ENCODE peak calls at places on chromosomes 13 and 19, in five cellular contexts. F, Y, W, S and G are unnamed samples.

GRCh38 chr19:1421958-1422305 is 14.5 kb downstream of the DAZAP1 start:
- DNase-seq in F (no peak), S (no peak), W (no peak), Y (no peak), G (no peak)

GRCh38 chr13:41985788-41986508 is 25.0 kb upstream of the VWA8 start:
- DNase-seq in Y (no peak), F (peak), S (no peak), W (no peak), G (no peak)

GRCh38 chr19:55264531-55264930 is 5.7 kb upstream of the PPP6R1 start:
- DNase-seq in F (no peak), W (no peak), S (no peak), Y (no peak), G (no peak)

GRCh38 chr19:37537391-37537947 is 30.7 kb downstream of the ZNF793 start:
- DNase-seq in F (no peak), W (no peak), S (no peak), Y (no peak), G (no peak)

GRCh38 chr13:70391678-70392077 is 283.4 kb upstream of the KLHL1 start:
- DNase-seq in F (no peak), S (no peak), W (no peak), Y (no peak), G (peak)

GRCh38 chr13:30866692-30867669 is 39.1 kb upstream of the MEDAG start:
- DNase-seq in Y (no peak), W (no peak), S (no peak), F (peak), G (no peak)

GRCh38 chr13:107043016-107043957 is 475.4 kb upstream of the ARGLU1 start:
- DNase-seq in Y (no peak), S (no peak), W (no peak), F (no peak), G (no peak)

GRCh38 chr13:108960006-108960405 is 330.6 kb downstream of the MYO16 start:
- DNase-seq in F (no peak), S (no peak), Y (no peak), W (no peak), G (no peak)

GRCh38 chr19:49862411-49863253 is 4.7 kb downstream of the PNKP start:
- DNase-seq in Y (no peak), F (peak), W (no peak), S (peak), G (no peak)

GRCh38 chr13:46716821-46717220 is 80.1 kb downstream of the ESD start:
- DNase-seq in S (no peak), Y (no peak), F (no peak), W (no peak), G (no peak)

GRCh38 chr19:28505933-28506332 is 707.0 kb downstream of the UQCRFS1 start:
- DNase-seq in S (no peak), W (no peak), Y (no peak), F (no peak), G (no peak)

GRCh38 chr13:97028441-97029299 is 34.4 kb upstream of the OXGR1 start:
- DNase-seq in F (peak), Y (peak), W (no peak), S (no peak), G (peak)

GRCh38 chr19:32748497-32748896 is 28.9 kb downstream of the TDRD12 start:
- DNase-seq in Y (no peak), F (peak), W (no peak), S (no peak), G (no peak)

GRCh38 chr19:48614436-48615144 is at the start of gene FAM83E:
- DNase-seq in W (no peak), Y (no peak), S (peak), F (no peak), G (peak)

GRCh38 chr13:33817843-33818661 is at the start of gene RFC3:
- DNase-seq in S (peak), Y (peak), F (peak), W (peak), G (peak)

GRCh38 chr13:33262069-33262487 is 23.5 kb downstream of the STARD13 start:
- DNase-seq in Y (peak), W (no peak), S (no peak), F (no peak), G (peak)

GRCh38 chr19:1259206-1259872 is 9.8 kb upstream of the CIRBP start:
- DNase-seq in Y (no peak), F (peak), S (peak), W (peak), G (peak)

GRCh38 chr13:110345266-110345665 is 38.2 kb downstream of the COL4A2 start:
- DNase-seq in Y (no peak), F (no peak), W (no peak), S (no peak), G (no peak)

GRCh38 chr13:43991773-43992201 is 112.1 kb downstream of the LACC1 start:
- DNase-seq in F (no peak), W (no peak), S (no peak), Y (no peak), G (no peak)

GRCh38 chr13:69644447-69644846 is 463.2 kb upstream of the ATXN8OS start:
- DNase-seq in Y (no peak), F (no peak), W (no peak), S (no peak), G (no peak)

GRCh38 chr19:52464798-52465470 is 11.6 kb downstream of the ZNF578 start:
- DNase-seq in S (no peak), W (no peak), Y (peak), F (no peak), G (no peak)

GRCh38 chr13:27921421-27921960 is 1.7 kb downstream of the PDX1 start:
- DNase-seq in S (no peak), F (peak), Y (no peak), W (peak), G (no peak)

GRCh38 chr13:106326751-106327150 is 208.7 kb downstream of the EFNB2 start:
- DNase-seq in Y (no peak), W (no peak), F (no peak), S (no peak), G (no peak)

GRCh38 chr13:89113744-89114143 is 1442.6 kb downstream of the SLITRK5 start:
- DNase-seq in S (no peak), Y (no peak), F (no peak), W (no peak), G (no peak)

GRCh38 chr19:33429891-33430673 is 56.6 kb downstream of the CEBPG start:
- DNase-seq in Y (no peak), F (no peak), W (no peak), S (peak), G (no peak)

GRCh38 chr13:33352023-33352422 is 66.5 kb upstream of the STARD13 start:
- DNase-seq in Y (no peak), W (no peak), S (no peak), F (peak), G (no peak)

GRCh38 chr19:5086725-5087439 is 118.0 kb downstream of the KDM4B start:
- DNase-seq in F (peak), Y (no peak), W (no peak), S (no peak), G (no peak)

GRCh38 chr13:84543976-84544375 is 661.7 kb upstream of the SLITRK1 start:
- DNase-seq in W (no peak), F (no peak), Y (no peak), S (no peak), G (no peak)

GRCh38 chr19:39996218-39996810 is 546 bp upstream of the ZNF546 start:
- DNase-seq in W (no peak), F (peak), S (no peak), Y (peak), G (peak)

GRCh38 chr13:96091164-96091931 is 1.4 kb downstream of the HS6ST3 start:
- DNase-seq in F (peak), S (no peak), W (no peak), Y (no peak), G (no peak)

GRCh38 chr19:4916292-4917082 is 7.2 kb downstream of the UHRF1 start:
- DNase-seq in Y (no peak), W (peak), S (peak), F (no peak), G (peak)

GRCh38 chr13:76939215-76939614 is 9.1 kb upstream of the ACOD1 start:
- DNase-seq in W (no peak), Y (no peak), F (no peak), S (no peak), G (no peak)

GRCh38 chr13:65748227-65748626 is 1481.9 kb downstream of the PCDH9 start:
- DNase-seq in S (peak), F (no peak), W (no peak), Y (no peak), G (no peak)

GRCh38 chr19:23222998-23223652 is 27.1 kb downstream of the ZNF724 start:
- DNase-seq in F (no peak), S (no peak), Y (no peak), W (no peak), G (no peak)

GRCh38 chr19:38831142-38831605 is 420 bp downstream of the ECH1 start:
- DNase-seq in Y (no peak), S (peak), F (peak), W (no peak), G (peak)

GRCh38 chr13:50788551-50788950 is 54.9 kb downstream of the DLEU7 start:
- DNase-seq in S (no peak), Y (no peak), W (no peak), F (no peak), G (no peak)

GRCh38 chr13:54185785-54186184 is 1157.2 kb downstream of the OLFM4 start:
- DNase-seq in W (no peak), S (no peak), Y (no peak), F (no peak), G (no peak)

GRCh38 chr13:52751196-52751595 is 11.6 kb upstream of the CNMD start:
- DNase-seq in W (no peak), F (no peak), S (no peak), Y (no peak), G (no peak)

GRCh38 chr13:74770361-74770760 is 636.2 kb upstream of the KLF12 start:
- DNase-seq in Y (no peak), S (no peak), W (no peak), F (no peak), G (no peak)
- TF ChIP-seq POLR2AphosphoS5 in Y (no peak), S (no peak), W (no peak), F (peak), G (no peak)

GRCh38 chr19:12954150-12954962 is 2.7 kb downstream of the GADD45GIP1 start:
- DNase-seq in W (no peak), F (no peak), Y (no peak), S (no peak), G (no peak)

GRCh38 chr19:12952488-12953455 is 4.3 kb downstream of the GADD45GIP1 start:
- DNase-seq in Y (no peak), S (no peak), W (no peak), F (peak), G (no peak)

GRCh38 chr19:12955996-12956395 is 1.0 kb downstream of the GADD45GIP1 start:
- DNase-seq in W (no peak), Y (no peak), F (no peak), S (no peak), G (no peak)

GRCh38 chr19:12956446-12957388 is at the start of gene GADD45GIP1:
- DNase-seq in Y (peak), F (peak), W (peak), S (peak), G (peak)

GRCh38 chr19:12953456-12954149 is 3.4 kb downstream of the GADD45GIP1 start:
- DNase-seq in Y (no peak), W (no peak), S (no peak), F (no peak), G (no peak)
- TF ChIP-seq POLR2AphosphoS5 in Y (peak), W (peak), S (no peak), F (no peak), G (no peak)

DNA sequence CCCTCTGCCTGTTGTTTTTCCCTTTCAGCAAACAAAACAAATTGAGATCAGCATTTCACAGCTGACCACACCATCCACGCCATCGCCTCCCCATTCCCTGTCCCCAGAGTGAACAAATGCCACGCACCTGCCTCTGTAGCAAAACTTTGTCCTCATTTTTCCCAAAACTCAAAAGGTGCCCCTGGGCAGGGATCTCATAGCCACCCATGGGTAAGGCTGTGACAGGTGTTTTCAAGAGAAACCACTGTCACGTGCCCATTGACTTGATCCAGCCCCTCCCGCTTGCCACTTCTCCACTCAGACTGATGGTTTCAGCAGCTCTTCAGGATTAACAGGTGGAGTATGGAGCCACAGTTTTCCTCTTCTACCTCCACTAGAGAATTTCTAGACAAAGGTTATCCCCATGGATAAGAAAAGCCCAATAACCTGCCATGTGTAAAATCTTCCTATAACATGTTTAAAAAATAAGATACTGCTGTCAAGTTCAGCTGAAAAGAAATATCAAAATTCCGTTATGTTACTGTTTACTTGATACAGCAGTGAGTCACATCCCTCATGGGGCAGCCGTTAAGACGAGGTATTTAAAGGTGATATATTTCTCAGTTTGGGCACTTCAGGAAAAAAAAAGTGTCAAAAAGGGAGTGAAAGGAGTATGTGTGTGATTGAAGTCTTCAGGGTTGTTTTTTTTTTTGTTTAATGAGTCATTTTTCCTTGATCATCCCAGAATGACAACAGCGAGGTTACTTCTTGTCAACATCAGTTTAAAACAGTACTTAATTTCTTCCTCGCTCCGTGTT is 63.5 kb upstream of the GPR183 start:
- DNase-seq in Y (no peak), F (no peak), S (no peak), W (no peak), G (no peak)
- TF ChIP-seq POLR2AphosphoS5 in Y (no peak), F (no peak), S (no peak), W (no peak), G (no peak)

GRCh38 chr13:20812890-20813289 is 39.1 kb upstream of the EEF1AKMT1 start:
- DNase-seq in S (no peak), F (no peak), Y (no peak), W (no peak), G (no peak)

GRCh38 chr13:20819715-20820114 is 46.0 kb upstream of the EEF1AKMT1 start:
- DNase-seq in S (no peak), Y (no peak), W (no peak), F (no peak), G (no peak)

GRCh38 chr13:20810808-20811207 is 37.0 kb upstream of the EEF1AKMT1 start:
- DNase-seq in F (no peak), S (no peak), Y (no peak), W (no peak), G (no peak)

GRCh38 chr13:20815469-20815868 is 41.7 kb upstream of the EEF1AKMT1 start:
- DNase-seq in S (no peak), F (no peak), W (no peak), Y (no peak), G (no peak)

DNA sequence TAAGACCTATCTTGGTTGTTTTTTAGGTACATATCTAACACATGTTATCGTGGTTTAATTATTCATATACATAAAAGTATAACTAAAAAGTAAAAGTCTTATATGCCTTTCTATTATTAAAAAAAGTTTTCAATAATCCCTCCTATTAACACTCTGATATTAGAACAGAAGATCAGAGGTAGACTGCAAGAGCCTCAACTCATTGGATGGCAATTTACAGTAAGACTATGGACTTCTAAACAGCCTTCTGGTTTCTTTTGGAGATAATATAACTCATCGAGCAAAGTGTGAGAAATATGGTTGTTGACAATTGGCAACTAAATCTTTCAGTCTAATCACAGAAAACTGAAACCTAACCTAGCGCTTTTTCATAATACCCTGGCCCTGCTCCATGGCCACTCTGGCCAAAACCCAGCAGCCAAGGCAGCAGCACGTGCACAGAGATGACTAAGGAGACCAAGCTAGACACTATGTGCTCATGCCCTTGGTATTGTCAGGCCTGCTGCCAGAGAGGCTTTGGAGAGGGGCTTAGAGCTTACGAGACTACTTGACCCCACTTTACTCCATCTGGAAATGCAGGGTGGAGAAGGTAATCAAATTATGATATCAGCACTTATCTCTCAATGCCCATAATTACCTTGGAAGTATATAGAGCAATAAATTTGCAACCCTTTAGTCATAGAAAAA is 40.6 kb upstream of the EEF1AKMT1 start:
- DNase-seq in S (no peak), F (peak), W (no peak), Y (no peak), G (peak)
- TF ChIP-seq POLR2AphosphoS5 in S (no peak), F (peak), W (no peak), Y (no peak), G (peak)